ENCODE peak calls at places on chromosomes 6 and 20, in five cellular contexts. P is AG09309, H is heart left ventricle, S is PC-9, B is pancreas. L is an unnamed sample.

GRCh38 chr6:150301871-150302800 is 66.7 kb upstream of the IYD start:
- DNase-seq in P (no peak), H (no peak), S (peak; percentile 72), B (no peak), L (no peak)

GRCh38 chr20:48066256-48066655 is 281.0 kb upstream of the SULF2 start:
- DNase-seq in P (peak; percentile 95), H (no peak), S (peak; percentile 78), B (no peak), L (no peak)

GRCh38 chr6:41570270-41570615 is 24.1 kb downstream of the FOXP4 start:
- DNase-seq in P (no peak), H (no peak), S (no peak), B (peak; percentile 29), L (no peak)

GRCh38 chr20:6533321-6533720 is 234.2 kb upstream of the BMP2 start:
- DNase-seq in P (no peak), H (no peak), S (no peak), B (no peak), L (no peak)

GRCh38 chr20:49724637-49725606 is 11.2 kb upstream of the B4GALT5 start:
- DNase-seq in P (peak; percentile 18), H (peak; percentile 76), S (peak; percentile 99), B (no peak), L (peak; percentile 35)

GRCh38 chr20:10357061-10357708 is 76.8 kb downstream of the MKKS start:
- DNase-seq in P (no peak), H (no peak), S (no peak), B (no peak), L (no peak)

GRCh38 chr6:112665815-112666214 is 318.7 kb downstream of the RFPL4B start:
- DNase-seq in P (no peak), H (no peak), S (peak; percentile 51), B (no peak), L (no peak)

GRCh38 chr6:47302043-47302442 is 7.7 kb downstream of the TNFRSF21 start:
- DNase-seq in P (no peak), H (no peak), S (no peak), B (no peak), L (no peak)

GRCh38 chr20:10217517-10218410 is 866 bp upstream of the SNAP25 start:
- DNase-seq in P (peak; percentile 18), H (no peak), S (no peak), B (peak; percentile 48), L (no peak)